ENCODE peak calls at places on chromosomes 5 and 9, in five cellular contexts. B, U, G, W and J are unnamed samples.

GRCh38 chr5:153641183-153641688 is 150.8 kb downstream of the GRIA1 start:
- DNase-seq in W (no peak), U (no peak), G (no peak), B (no peak), J (no peak)

GRCh38 chr9:70868661-70869652 is 252.5 kb downstream of the TRPM3 start:
- DNase-seq in G (no peak), W (no peak), U (no peak), B (no peak), J (no peak)

GRCh38 chr5:71475788-71476384 is 20.4 kb downstream of the BDP1 start:
- DNase-seq in U (no peak), W (peak; percentile 16), B (peak; percentile 39), G (no peak), J (no peak)

GRCh38 chr5:175162036-175162435 is 281.9 kb downstream of the DRD1 start:
- DNase-seq in U (no peak), W (no peak), B (no peak), G (no peak), J (no peak)

GRCh38 chr9:131404987-131405386 is 11.1 kb downstream of the PRRC2B start:
- DNase-seq in G (no peak), W (no peak), B (no peak), U (no peak), J (no peak)

GRCh38 chr9:130450344-130451003 is 5.7 kb downstream of the ASS1 start:
- DNase-seq in U (no peak), G (no peak), B (peak; percentile 11), W (no peak), J (peak; percentile 14)

GRCh38 chr5:86766103-86766502 is 148.4 kb downstream of the COX7C start:
- DNase-seq in G (no peak), U (no peak), W (no peak), B (no peak), J (no peak)

GRCh38 chr5:134649163-134649916 is 755 bp downstream of the SEC24A start:
- DNase-seq in B (no peak), W (no peak), U (peak; percentile 27), G (no peak), J (no peak)

GRCh38 chr9:95087659-95088242 is 229.8 kb downstream of the FANCC start:
- DNase-seq in U (no peak), W (peak; percentile 7), G (no peak), B (peak; percentile 60), J (no peak)

GRCh38 chr9:11821541-11821940 is 871.6 kb upstream of the TYRP1 start:
- DNase-seq in U (no peak), G (no peak), W (no peak), B (no peak), J (no peak)

GRCh38 chr5:144142030-144142825 is 28.2 kb downstream of the YIPF5 start:
- DNase-seq in U (no peak), W (peak; percentile 59), B (peak; percentile 70), G (no peak), J (no peak)

GRCh38 chr5:161600156-161600555 is 53.6 kb upstream of the GABRB2 start:
- DNase-seq in B (no peak), G (no peak), W (no peak), U (no peak), J (no peak)

GRCh38 chr9:1057910-1058309 is 7.8 kb downstream of the DMRT2 start:
- DNase-seq in U (no peak), G (no peak), W (no peak), B (no peak), J (no peak)

GRCh38 chr5:937151-937924 is 44.7 kb downstream of the TRIP13 start:
- DNase-seq in B (no peak), U (peak; percentile 17), W (no peak), G (no peak), J (no peak)

GRCh38 chr5:42648910-42649309 is 107.7 kb upstream of the CCDC152 start:
- DNase-seq in W (no peak), B (no peak), G (no peak), U (no peak), J (no peak)

GRCh38 chr9:38046669-38047300 is 22.2 kb downstream of the SHB start:
- DNase-seq in U (no peak), B (peak; percentile 73), W (peak; percentile 85), G (peak; percentile 94), J (no peak)

GRCh38 chr9:34093578-34093977 is 32.9 kb downstream of the DCAF12 start:
- DNase-seq in B (no peak), G (no peak), U (no peak), W (no peak), J (no peak)

GRCh38 chr9:21854594-21854993 is 52.2 kb downstream of the MTAP start:
- DNase-seq in W (peak; percentile 46), U (peak; percentile 51), G (no peak), B (peak; percentile 72), J (no peak)

GRCh38 chr5:21678526-21678925 is 1174.6 kb downstream of the CDH12 start:
- DNase-seq in B (no peak), G (no peak), U (no peak), W (no peak), J (no peak)

GRCh38 chr9:89254058-89254772 is 56.8 kb upstream of the CKS2 start:
- DNase-seq in U (no peak), B (no peak), G (no peak), W (no peak), J (no peak)

GRCh38 chr9:108156270-108156998 is 666.9 kb upstream of the KLF4 start:
- DNase-seq in W (no peak), U (no peak), G (no peak), B (peak; percentile 59), J (no peak)

GRCh38 chr5:134380367-134380766 is 9.0 kb downstream of the UBE2B start:
- DNase-seq in G (no peak), U (no peak), B (no peak), W (no peak), J (no peak)

GRCh38 chr5:170633235-170634041 is 129.6 kb downstream of the KCNIP1 start:
- DNase-seq in B (peak; percentile 82), G (peak; percentile 67), W (peak; percentile 66), U (no peak), J (no peak)

GRCh38 chr5:5881294-5881693 is 458.8 kb downstream of the ICE1 start:
- DNase-seq in W (no peak), G (no peak), U (no peak), B (no peak), J (no peak)

DNA sequence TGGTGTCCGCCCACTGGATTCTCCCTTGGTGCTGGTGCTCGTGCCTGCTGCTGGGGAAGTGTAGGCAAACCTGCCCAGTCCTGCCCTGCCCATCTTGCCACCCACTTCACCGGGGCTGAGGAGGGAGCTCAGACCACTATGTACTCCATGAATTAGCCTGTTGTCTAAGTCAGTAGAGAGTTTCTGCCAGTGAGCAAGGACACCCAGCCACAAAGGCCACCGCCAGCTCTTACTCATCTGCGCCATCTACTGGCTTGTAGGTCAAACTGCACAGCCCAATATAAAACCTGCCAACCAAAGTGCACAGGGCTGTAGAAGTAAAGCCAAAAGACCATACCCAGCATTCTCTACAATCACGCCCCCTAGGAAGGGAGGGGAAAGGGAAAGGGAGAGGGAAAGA is 102.3 kb downstream of the GLIS3 start:
- DNase-seq in U (no peak), G (no peak), W (no peak), B (peak; percentile 48), J (no peak)
- TF ChIP-seq CTCF in U (no peak), G (no peak), W (peak; percentile 71), B (peak; percentile 62), J (peak; percentile 48)

GRCh38 chr5:119321569-119322311 is 34.1 kb upstream of the TNFAIP8 start:
- DNase-seq in W (no peak), G (no peak), U (no peak), B (no peak), J (no peak)
- TF ChIP-seq CTCF in W (no peak), G (no peak), U (no peak), B (no peak), J (no peak)

DNA sequence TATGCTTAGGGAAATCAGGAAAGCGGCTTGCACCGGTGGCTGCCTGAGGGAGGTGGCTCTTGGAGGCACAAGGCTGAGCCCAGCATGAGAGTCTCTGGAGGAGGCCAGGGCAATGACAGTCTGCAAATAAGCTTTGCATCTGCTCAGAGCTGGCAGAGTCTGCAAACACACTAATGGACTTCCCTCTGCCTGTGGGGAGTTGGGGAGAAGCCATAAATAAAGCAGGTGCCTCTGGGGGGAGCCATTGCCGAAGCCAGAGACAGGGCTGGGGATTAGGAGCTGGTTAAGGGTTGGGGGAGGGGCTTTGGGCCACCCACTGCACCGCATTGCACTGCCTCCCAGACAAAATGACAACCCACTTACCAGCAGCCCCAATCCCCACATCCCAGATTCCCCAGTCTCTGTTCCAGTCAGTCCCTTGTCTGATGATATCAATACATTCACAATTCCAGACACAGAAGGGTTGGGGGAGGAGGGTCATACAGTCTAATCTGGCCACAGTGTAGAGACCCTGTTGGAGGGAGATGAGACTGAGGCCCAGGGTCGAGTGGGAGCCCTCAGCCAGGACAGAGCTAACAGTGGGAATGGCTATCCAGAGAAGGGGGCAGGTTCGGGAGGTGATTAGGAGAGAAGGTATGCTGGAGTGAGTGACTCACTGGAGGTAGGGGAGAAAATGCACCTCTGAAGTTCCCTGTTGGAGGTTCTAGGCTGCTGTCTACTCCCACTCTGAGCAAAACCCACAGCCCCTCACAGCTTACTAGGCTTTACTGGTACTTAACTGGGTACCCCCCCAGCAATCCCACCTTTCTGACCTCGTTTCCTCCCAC is 53.7 kb downstream of the PAX5 start:
- DNase-seq in U (no peak), W (no peak), B (peak; percentile 29), G (no peak), J (peak; percentile 71)
- TF ChIP-seq CTCF in U (no peak), W (peak; percentile 22), B (no peak), G (no peak), J (peak; percentile 14)

GRCh38 chr5:90802695-90803317 is 244.2 kb downstream of the ADGRV1 start:
- DNase-seq in U (no peak), B (peak; percentile 62), W (peak; percentile 32), G (peak; percentile 8), J (peak; percentile 32)
- TF ChIP-seq CTCF in U (no peak), B (peak; percentile 65), W (peak; percentile 77), G (no peak), J (peak; percentile 79)

GRCh38 chr9:133463864-133464615 is 4.3 kb downstream of the CACFD1 start:
- DNase-seq in U (no peak), W (no peak), G (no peak), B (no peak), J (no peak)

GRCh38 chr9:133460405-133461175 is 812 bp downstream of the CACFD1 start:
- DNase-seq in B (peak; percentile 9), W (peak; percentile 3), U (no peak), G (peak; percentile 41), J (no peak)

GRCh38 chr9:133461975-133462374 is 2.2 kb downstream of the CACFD1 start:
- DNase-seq in G (no peak), U (no peak), W (no peak), B (no peak), J (no peak)

GRCh38 chr9:133464638-133465037 is 4.9 kb downstream of the CACFD1 start:
- DNase-seq in U (no peak), B (no peak), W (no peak), G (no peak), J (no peak)

DNA sequence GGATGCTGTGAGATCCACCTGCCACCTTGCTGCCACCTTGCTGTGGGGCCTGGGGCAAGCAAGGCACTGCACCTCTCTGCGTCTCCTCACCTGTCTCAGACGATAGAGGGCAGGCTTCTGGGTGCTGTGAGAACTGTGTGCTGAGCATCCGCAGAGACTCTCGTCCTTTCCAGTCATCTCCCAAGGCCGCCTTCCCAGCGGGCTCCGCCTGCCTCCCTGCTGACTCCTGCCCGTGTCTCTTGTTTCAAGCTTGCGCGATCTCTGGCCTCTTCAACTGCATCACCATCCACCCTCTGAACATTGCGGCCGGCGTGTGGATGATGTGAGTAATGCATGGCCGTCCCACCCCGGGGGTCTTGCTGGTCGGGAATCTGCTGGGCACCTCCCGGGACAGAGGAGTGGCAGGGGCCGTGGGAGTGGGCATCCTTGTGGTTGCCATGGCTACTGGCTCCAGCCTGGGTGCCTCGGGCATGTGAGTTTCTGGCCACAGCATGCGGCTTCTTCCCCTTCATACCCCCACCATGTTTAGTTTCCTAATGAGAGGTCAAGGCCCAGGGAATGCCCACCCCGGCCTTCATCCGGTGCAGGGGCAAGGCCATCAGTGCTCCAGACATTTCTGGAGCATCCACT is 3.6 kb downstream of the CACFD1 start:
- DNase-seq in U (no peak), W (no peak), G (no peak), B (peak; percentile 42), J (no peak)
- TF ChIP-seq CTCF in U (no peak), W (peak; percentile 36), G (no peak), B (no peak), J (no peak)